ENCODE peak calls at places on chromosomes 4 and X, in ten cellular contexts. One of them, this sample, is unnamed.

GRCh38 chr4:35151816-35152572 is 1092.3 kb downstream of the ARAP2 start:
- DNase-seq in neural progenitor cell: peak; percentile 63
- DNase-seq in upper lobe of right lung: no peak
- DNase-seq in fibroblast of lung: no peak
- DNase-seq in hepatocyte: peak; percentile 44
- DNase-seq in heart right ventricle: no peak
- DNase-seq in BJ: no peak
- DNase-seq in SK-N-SH: peak; percentile 20
- DNase-seq in brain microvascular endothelial cell: no peak
- DNase-seq in lung: no peak
- DNase-seq in this sample: no peak

GRCh38 chrX:43882294-43882681 is at the start of gene MAOB:
- DNase-seq in brain microvascular endothelial cell: no peak
- DNase-seq in heart right ventricle: peak; percentile 42
- DNase-seq in upper lobe of right lung: peak; percentile 72
- DNase-seq in fibroblast of lung: no peak
- DNase-seq in hepatocyte: peak; percentile 69
- DNase-seq in neural progenitor cell: peak; percentile 58
- DNase-seq in SK-N-SH: peak; percentile 82
- DNase-seq in BJ: no peak
- DNase-seq in lung: no peak
- DNase-seq in this sample: no peak

GRCh38 chr4:94472056-94472826 is 20.5 kb downstream of the PDLIM5 start:
- DNase-seq in brain microvascular endothelial cell: no peak
- DNase-seq in neural progenitor cell: no peak
- DNase-seq in hepatocyte: no peak
- DNase-seq in upper lobe of right lung: no peak
- DNase-seq in BJ: no peak
- DNase-seq in fibroblast of lung: peak; percentile 60
- DNase-seq in lung: no peak
- DNase-seq in SK-N-SH: no peak
- DNase-seq in heart right ventricle: no peak
- DNase-seq in this sample: no peak

GRCh38 chr4:10613926-10614478 is 70.6 kb downstream of the CLNK start:
- DNase-seq in hepatocyte: no peak
- DNase-seq in fibroblast of lung: no peak
- DNase-seq in neural progenitor cell: no peak
- DNase-seq in BJ: no peak
- DNase-seq in SK-N-SH: no peak
- DNase-seq in heart right ventricle: no peak
- DNase-seq in brain microvascular endothelial cell: no peak
- DNase-seq in upper lobe of right lung: no peak
- DNase-seq in lung: no peak
- DNase-seq in this sample: no peak

GRCh38 chrX:42951747-42952146 is 173.8 kb upstream of the PPP1R2C start:
- DNase-seq in neural progenitor cell: no peak
- DNase-seq in BJ: no peak
- DNase-seq in lung: no peak
- DNase-seq in heart right ventricle: no peak
- DNase-seq in brain microvascular endothelial cell: no peak
- DNase-seq in fibroblast of lung: no peak
- DNase-seq in hepatocyte: no peak
- DNase-seq in upper lobe of right lung: no peak
- DNase-seq in SK-N-SH: no peak
- DNase-seq in this sample: no peak

GRCh38 chr4:34293459-34293858 is 1950.9 kb downstream of the ARAP2 start:
- DNase-seq in BJ: no peak
- DNase-seq in brain microvascular endothelial cell: no peak
- DNase-seq in neural progenitor cell: no peak
- DNase-seq in fibroblast of lung: no peak
- DNase-seq in hepatocyte: no peak
- DNase-seq in heart right ventricle: no peak
- DNase-seq in lung: no peak
- DNase-seq in upper lobe of right lung: no peak
- DNase-seq in SK-N-SH: no peak
- DNase-seq in this sample: no peak

GRCh38 chrX:140918398-140919043 is 83.9 kb upstream of the SPANXB1 start:
- DNase-seq in lung: peak; percentile 37
- DNase-seq in upper lobe of right lung: no peak
- DNase-seq in SK-N-SH: peak; percentile 36
- DNase-seq in hepatocyte: peak; percentile 67
- DNase-seq in neural progenitor cell: peak; percentile 73
- DNase-seq in BJ: peak; percentile 2
- DNase-seq in brain microvascular endothelial cell: peak; percentile 44
- DNase-seq in fibroblast of lung: peak; percentile 70
- DNase-seq in heart right ventricle: peak; percentile 4
- DNase-seq in this sample: no peak

GRCh38 chr4:174716986-174717770 is 111.9 kb downstream of the GLRA3 start:
- DNase-seq in SK-N-SH: no peak
- DNase-seq in BJ: no peak
- DNase-seq in lung: no peak
- DNase-seq in heart right ventricle: no peak
- DNase-seq in neural progenitor cell: no peak
- DNase-seq in fibroblast of lung: no peak
- DNase-seq in brain microvascular endothelial cell: no peak
- DNase-seq in hepatocyte: no peak
- DNase-seq in upper lobe of right lung: no peak
- DNase-seq in this sample: no peak

GRCh38 chr4:142435599-142436235 is 410.4 kb downstream of the INPP4B start:
- DNase-seq in fibroblast of lung: no peak
- DNase-seq in heart right ventricle: no peak
- DNase-seq in lung: no peak
- DNase-seq in BJ: no peak
- DNase-seq in neural progenitor cell: peak; percentile 83
- DNase-seq in hepatocyte: peak; percentile 21
- DNase-seq in upper lobe of right lung: no peak
- DNase-seq in brain microvascular endothelial cell: no peak
- DNase-seq in SK-N-SH: no peak
- DNase-seq in this sample: no peak

GRCh38 chr4:65623509-65623908 is 46.8 kb downstream of the EPHA5 start:
- DNase-seq in heart right ventricle: no peak
- DNase-seq in brain microvascular endothelial cell: peak; percentile 82
- DNase-seq in neural progenitor cell: no peak
- DNase-seq in BJ: peak; percentile 14
- DNase-seq in lung: no peak
- DNase-seq in SK-N-SH: no peak
- DNase-seq in upper lobe of right lung: no peak
- DNase-seq in fibroblast of lung: peak; percentile 9
- DNase-seq in hepatocyte: no peak
- DNase-seq in this sample: no peak

GRCh38 chr4:154982187-154983047 is 201.3 kb downstream of the RBM46 start:
- DNase-seq in fibroblast of lung: peak; percentile 65
- DNase-seq in SK-N-SH: peak; percentile 58
- DNase-seq in BJ: no peak
- DNase-seq in heart right ventricle: peak; percentile 30
- DNase-seq in upper lobe of right lung: peak; percentile 68
- DNase-seq in lung: peak; percentile 58
- DNase-seq in hepatocyte: peak; percentile 76
- DNase-seq in neural progenitor cell: peak; percentile 81
- DNase-seq in brain microvascular endothelial cell: peak; percentile 40
- DNase-seq in this sample: no peak

GRCh38 chr4:170872794-170873193 is 783.0 kb upstream of the AADAT start:
- DNase-seq in hepatocyte: no peak
- DNase-seq in heart right ventricle: no peak
- DNase-seq in brain microvascular endothelial cell: no peak
- DNase-seq in lung: no peak
- DNase-seq in SK-N-SH: no peak
- DNase-seq in BJ: no peak
- DNase-seq in fibroblast of lung: no peak
- DNase-seq in neural progenitor cell: no peak
- DNase-seq in upper lobe of right lung: no peak
- DNase-seq in this sample: no peak

GRCh38 chr4:15753786-15754185 is 24.3 kb upstream of the CD38 start:
- DNase-seq in fibroblast of lung: no peak
- DNase-seq in upper lobe of right lung: no peak
- DNase-seq in hepatocyte: no peak
- DNase-seq in neural progenitor cell: no peak
- DNase-seq in brain microvascular endothelial cell: peak; percentile 65
- DNase-seq in BJ: no peak
- DNase-seq in lung: no peak
- DNase-seq in SK-N-SH: no peak
- DNase-seq in heart right ventricle: peak; percentile 91
- DNase-seq in this sample: no peak

GRCh38 chr4:167986044-167986443 is 106.3 kb upstream of the ANXA10 start:
- DNase-seq in hepatocyte: no peak
- DNase-seq in brain microvascular endothelial cell: no peak
- DNase-seq in lung: no peak
- DNase-seq in upper lobe of right lung: peak; percentile 55
- DNase-seq in neural progenitor cell: no peak
- DNase-seq in SK-N-SH: no peak
- DNase-seq in heart right ventricle: no peak
- DNase-seq in BJ: no peak
- DNase-seq in fibroblast of lung: no peak
- DNase-seq in this sample: no peak

GRCh38 chr4:167985565-167985964 is 106.8 kb upstream of the ANXA10 start:
- DNase-seq in heart right ventricle: no peak
- DNase-seq in SK-N-SH: no peak
- DNase-seq in fibroblast of lung: no peak
- DNase-seq in lung: no peak
- DNase-seq in hepatocyte: no peak
- DNase-seq in BJ: no peak
- DNase-seq in brain microvascular endothelial cell: no peak
- DNase-seq in upper lobe of right lung: no peak
- DNase-seq in neural progenitor cell: no peak
- DNase-seq in this sample: no peak

GRCh38 chr4:167987285-167987684 is 105.1 kb upstream of the ANXA10 start:
- DNase-seq in heart right ventricle: no peak
- DNase-seq in lung: no peak
- DNase-seq in upper lobe of right lung: no peak
- DNase-seq in fibroblast of lung: no peak
- DNase-seq in BJ: no peak
- DNase-seq in SK-N-SH: no peak
- DNase-seq in brain microvascular endothelial cell: no peak
- DNase-seq in hepatocyte: no peak
- DNase-seq in neural progenitor cell: no peak
- DNase-seq in this sample: no peak

DNA sequence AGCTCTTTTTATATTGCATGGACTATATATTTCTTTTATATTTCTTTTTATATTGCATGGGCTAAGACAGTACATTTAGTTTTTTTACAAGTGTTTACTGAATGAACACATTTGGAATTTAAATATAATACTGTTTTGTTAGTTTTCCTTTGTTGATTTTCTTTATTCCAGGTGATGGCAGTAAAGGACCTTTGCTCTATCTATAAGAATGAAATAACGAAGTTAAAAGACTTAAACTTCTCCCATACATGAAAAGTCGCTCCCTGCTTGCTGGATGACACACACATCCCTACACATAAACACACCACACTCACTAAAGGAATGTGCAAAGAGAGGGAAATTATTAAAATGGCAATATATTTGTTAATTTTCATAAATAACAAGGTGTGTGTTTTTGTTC is 102.5 kb upstream of the ANXA10 start:
- DNase-seq in fibroblast of lung: no peak
- DNase-seq in neural progenitor cell: no peak
- DNase-seq in lung: no peak
- DNase-seq in upper lobe of right lung: no peak
- DNase-seq in heart right ventricle: no peak
- DNase-seq in SK-N-SH: no peak
- DNase-seq in brain microvascular endothelial cell: no peak
- DNase-seq in BJ: no peak
- DNase-seq in hepatocyte: no peak
- DNase-seq in this sample: no peak
- TF ChIP-seq CTCF in fibroblast of lung: no peak
- TF ChIP-seq CTCF in neural progenitor cell: no peak
- TF ChIP-seq CTCF in lung: no peak
- TF ChIP-seq CTCF in upper lobe of right lung: no peak
- TF ChIP-seq CTCF in heart right ventricle: no peak
- TF ChIP-seq CTCF in SK-N-SH: peak; percentile 37
- TF ChIP-seq CTCF in brain microvascular endothelial cell: no peak
- TF ChIP-seq CTCF in BJ: no peak
- TF ChIP-seq CTCF in hepatocyte: no peak
- TF ChIP-seq CTCF in this sample: no peak

DNA sequence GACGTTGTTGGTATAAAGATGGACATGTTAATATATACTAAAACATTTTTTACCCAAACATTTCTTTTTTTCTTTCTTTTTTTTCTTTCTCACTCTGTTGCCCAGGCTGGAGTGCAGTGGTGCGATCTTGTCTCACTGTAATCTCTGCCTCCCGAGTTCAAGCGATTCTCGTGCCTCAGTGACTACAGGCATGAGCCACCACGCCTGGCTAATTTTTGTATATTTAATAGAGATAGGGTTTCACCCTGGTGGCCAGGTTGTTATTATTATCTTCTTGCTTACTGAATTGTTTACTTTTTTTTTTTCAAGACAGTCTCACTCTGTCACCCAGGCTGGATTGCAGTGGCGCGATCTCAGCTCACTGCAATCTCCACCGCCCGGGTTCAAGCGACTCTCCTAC is 68.8 kb downstream of the HOPX start:
- DNase-seq in brain microvascular endothelial cell: no peak
- DNase-seq in fibroblast of lung: no peak
- DNase-seq in hepatocyte: no peak
- DNase-seq in BJ: no peak
- DNase-seq in heart right ventricle: no peak
- DNase-seq in upper lobe of right lung: no peak
- DNase-seq in SK-N-SH: no peak
- DNase-seq in lung: no peak
- DNase-seq in neural progenitor cell: no peak
- DNase-seq in this sample: no peak
- H3K27me3 ChIP-seq in brain microvascular endothelial cell: no peaks in the 10 kb centered on the region
- H3K27me3 ChIP-seq in fibroblast of lung: no peaks in the 10 kb centered on the region
- H3K27me3 ChIP-seq in hepatocyte: no peaks in the 10 kb centered on the region
- H3K27me3 ChIP-seq in BJ: peaks cover 6% of the 10 kb centered on the region
- H3K27me3 ChIP-seq in heart right ventricle: peaks cover under 1% of the 10 kb centered on the region
- H3K27me3 ChIP-seq in upper lobe of right lung: no peaks in the 10 kb centered on the region
- H3K27me3 ChIP-seq in SK-N-SH: no peaks in the 10 kb centered on the region
- H3K27me3 ChIP-seq in lung: no peaks in the 10 kb centered on the region
- H3K27me3 ChIP-seq in neural progenitor cell: no peaks in the 10 kb centered on the region
- H3K27me3 ChIP-seq in this sample: no peaks in the 10 kb centered on the region

GRCh38 chr4:169009281-169010124 is 552 bp downstream of the CBR4 start:
- DNase-seq in upper lobe of right lung: peak; percentile 86
- DNase-seq in neural progenitor cell: peak; percentile 82
- DNase-seq in heart right ventricle: peak; percentile 69
- DNase-seq in brain microvascular endothelial cell: peak; percentile 51
- DNase-seq in BJ: no peak
- DNase-seq in fibroblast of lung: peak; percentile 70
- DNase-seq in SK-N-SH: no peak
- DNase-seq in lung: peak; percentile 51
- DNase-seq in hepatocyte: peak; percentile 73
- DNase-seq in this sample: peak; percentile 28
- TF ChIP-seq CTCF in upper lobe of right lung: no peak
- TF ChIP-seq CTCF in neural progenitor cell: peak; percentile 49
- TF ChIP-seq CTCF in heart right ventricle: peak; percentile 49
- TF ChIP-seq CTCF in brain microvascular endothelial cell: peak; percentile 44
- TF ChIP-seq CTCF in BJ: peak; percentile 45
- TF ChIP-seq CTCF in fibroblast of lung: no peak
- TF ChIP-seq CTCF in SK-N-SH: peak; percentile 51
- TF ChIP-seq CTCF in lung: peak; percentile 1
- TF ChIP-seq CTCF in hepatocyte: peak; percentile 36
- TF ChIP-seq CTCF in this sample: no peak

DNA sequence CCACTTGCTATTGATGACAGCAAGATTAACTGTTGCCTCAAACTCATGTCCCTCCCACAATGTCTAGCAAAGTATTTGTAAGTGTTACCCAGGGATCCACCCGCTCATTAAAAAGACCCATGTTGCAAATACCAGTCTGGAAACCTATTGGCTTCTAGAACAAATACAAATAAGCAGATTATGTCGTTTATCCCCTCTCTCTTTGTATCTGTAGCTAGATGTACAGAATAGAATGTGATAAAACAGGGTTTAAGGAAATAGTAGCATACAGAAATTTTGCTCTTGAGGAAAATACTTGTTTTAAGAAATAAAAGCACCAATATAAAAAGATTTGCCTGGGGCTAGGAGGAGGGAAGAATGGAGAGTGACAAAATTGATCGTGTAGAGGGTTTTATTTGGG is 142.7 kb upstream of the ZIC3 start:
- DNase-seq in fibroblast of lung: no peak
- DNase-seq in heart right ventricle: no peak
- DNase-seq in neural progenitor cell: no peak
- DNase-seq in brain microvascular endothelial cell: no peak
- DNase-seq in SK-N-SH: no peak
- DNase-seq in upper lobe of right lung: no peak
- DNase-seq in BJ: no peak
- DNase-seq in hepatocyte: no peak
- DNase-seq in lung: no peak
- DNase-seq in this sample: no peak
- H3K27me3 ChIP-seq in fibroblast of lung: peaks cover 3% of the 10 kb centered on the region
- H3K27me3 ChIP-seq in heart right ventricle: peaks cover 37% of the 10 kb centered on the region
- H3K27me3 ChIP-seq in neural progenitor cell: peaks cover 39% of the 10 kb centered on the region
- H3K27me3 ChIP-seq in brain microvascular endothelial cell: peaks cover 4% of the 10 kb centered on the region
- H3K27me3 ChIP-seq in SK-N-SH: peaks cover 29% of the 10 kb centered on the region
- H3K27me3 ChIP-seq in upper lobe of right lung: peaks cover 41% of the 10 kb centered on the region
- H3K27me3 ChIP-seq in BJ: peaks cover 5% of the 10 kb centered on the region
- H3K27me3 ChIP-seq in hepatocyte: peaks cover 59% of the 10 kb centered on the region
- H3K27me3 ChIP-seq in lung: peaks cover 4% of the 10 kb centered on the region
- H3K27me3 ChIP-seq in this sample: peaks cover 66% of the 10 kb centered on the region

This sample was measured in CD4-positive, alpha-beta T cell.